ENCODE peak calls at places on chromosome 11, in ten cellular contexts. D is HCT116; O is lung; K is A673; M is tibial artery; T is iPS DF 6.9; H is lower lobe of right lung; U is BE2C; Y is effector memory CD4-positive, alpha-beta T cell; R is stomach. V is an unnamed sample. For H3K4me1, the result is how much of the 10 kb centered on the place peaks cover.

GRCh38 chr11:102410382-102410784 is 42.2 kb downstream of the TMEM123 start:
- DNase-seq in D (no peak), O (no peak), K (peak), M (no peak), T (no peak), H (no peak), U (peak), Y (no peak), R (no peak), V (no peak)

GRCh38 chr11:46256540-46257001 is 20.9 kb upstream of the CREB3L1 start:
- DNase-seq in D (no peak), O (no peak), K (no peak), M (no peak), T (no peak), H (no peak), U (no peak), Y (no peak), R (no peak), V (no peak)

GRCh38 chr11:20451568-20451967 is 64.1 kb downstream of the PRMT3 start:
- DNase-seq in D (no peak), O (no peak), K (no peak), M (no peak), T (no peak), H (no peak), U (peak), Y (no peak), R (no peak), V (no peak)

GRCh38 chr11:28835790-28836189 is 727.6 kb downstream of the METTL15 start:
- DNase-seq in D (no peak), O (no peak), K (peak), M (no peak), T (no peak), H (no peak), U (no peak), Y (no peak), R (no peak), V (no peak)

GRCh38 chr11:83684071-83684470 is 397.9 kb upstream of the CCDC90B start:
- DNase-seq in D (no peak), O (no peak), K (no peak), M (no peak), T (no peak), H (no peak), U (no peak), Y (no peak), R (no peak), V (no peak)

GRCh38 chr11:15968461-15969130 is 387.8 kb downstream of the SOX6 start:
- DNase-seq in D (no peak), O (no peak), K (peak), M (no peak), T (no peak), H (no peak), U (no peak), Y (no peak), R (no peak), V (no peak)

GRCh38 chr11:59545179-59546020 is 34.1 kb downstream of the OR4D9 start:
- DNase-seq in D (peak), O (no peak), K (peak), M (no peak), T (no peak), H (no peak), U (no peak), Y (no peak), R (no peak), V (no peak)

GRCh38 chr11:61141601-61142028 is 19.6 kb downstream of the VPS37C start:
- DNase-seq in D (no peak), O (no peak), K (no peak), M (peak), T (no peak), H (no peak), U (peak), Y (no peak), R (peak), V (no peak)

GRCh38 chr11:86193297-86194095 is 51.1 kb upstream of the EED start:
- DNase-seq in D (peak), O (peak), K (peak), M (no peak), T (peak), H (peak), U (peak), Y (peak), R (peak), V (peak)

GRCh38 chr11:67275606-67276409 is 9.5 kb downstream of the GRK2 start:
- DNase-seq in D (no peak), O (no peak), K (no peak), M (peak), T (no peak), H (no peak), U (peak), Y (no peak), R (no peak), V (no peak)

GRCh38 chr11:76806131-76806530 is 23.0 kb downstream of the TSKU start:
- DNase-seq in D (no peak), O (peak), K (no peak), M (no peak), T (no peak), H (no peak), U (no peak), Y (no peak), R (no peak), V (no peak)

GRCh38 chr11:126257764-126258163 is 10.9 kb downstream of the SRPRA start:
- DNase-seq in D (no peak), O (no peak), K (no peak), M (no peak), T (no peak), H (no peak), U (no peak), Y (no peak), R (no peak), V (no peak)

GRCh38 chr11:88538088-88538487 is 200.6 kb upstream of the CTSC start:
- DNase-seq in D (no peak), O (no peak), K (no peak), M (no peak), T (no peak), H (no peak), U (no peak), Y (no peak), R (no peak), V (no peak)

GRCh38 chr11:122202951-122203456 is 87.0 kb upstream of the BLID start:
- DNase-seq in D (peak), O (peak), K (peak), M (peak), T (no peak), H (peak), U (peak), Y (no peak), R (peak), V (no peak)
- H3K4me1 ChIP-seq in D (half or more), O (under half), K (under half), M (under half), T (under half), H (under half), U (under half), Y (under half), R (under half), V (under half)

GRCh38 chr11:44759743-44760476 is 33.1 kb downstream of the TSPAN18 start:
- DNase-seq in D (no peak), O (no peak), K (no peak), M (peak), T (no peak), H (no peak), U (no peak), Y (no peak), R (no peak), V (no peak)

GRCh38 chr11:44763111-44763820 is 36.5 kb downstream of the TSPAN18 start:
- DNase-seq in D (no peak), O (no peak), K (no peak), M (peak), T (no peak), H (no peak), U (no peak), Y (no peak), R (no peak), V (no peak)

GRCh38 chr11:44760477-44760872 is 33.7 kb downstream of the TSPAN18 start:
- DNase-seq in D (no peak), O (no peak), K (no peak), M (peak), T (no peak), H (no peak), U (no peak), Y (no peak), R (no peak), V (no peak)

GRCh38 chr11:44760917-44761545 is 34.3 kb downstream of the TSPAN18 start:
- DNase-seq in D (peak), O (no peak), K (peak), M (peak), T (no peak), H (no peak), U (peak), Y (no peak), R (peak), V (peak)

GRCh38 chr11:44761546-44761961 is 34.8 kb downstream of the TSPAN18 start:
- DNase-seq in D (no peak), O (no peak), K (no peak), M (peak), T (no peak), H (peak), U (no peak), Y (no peak), R (no peak), V (no peak)
- H3K4me1 ChIP-seq in D (under half), O (under half), K (half or more), M (under half), T (under half), H (under half), U (under half), Y (under half), R (under half), V (under half)

DNA sequence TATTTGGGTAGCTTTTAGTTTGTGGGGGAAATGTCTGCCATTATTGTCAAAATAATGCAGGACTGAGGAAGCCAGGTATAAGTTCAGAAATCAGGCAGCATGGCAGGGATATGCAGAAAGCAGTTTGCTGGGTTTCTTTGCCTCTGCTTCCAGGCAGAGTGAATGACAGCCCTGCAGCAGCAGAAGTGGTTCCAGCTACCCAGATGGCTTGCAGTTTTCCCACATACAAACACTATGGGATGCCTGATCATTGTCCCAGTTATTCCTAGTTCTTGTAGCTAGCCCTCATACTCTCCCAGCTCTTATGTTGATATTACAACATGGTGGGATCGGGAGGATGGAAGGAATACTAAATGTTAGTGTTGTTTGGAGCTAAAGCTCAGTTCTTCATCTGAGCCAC is 2.8 kb upstream of the DIXDC1 start:
- DNase-seq in D (no peak), O (no peak), K (no peak), M (no peak), T (no peak), H (no peak), U (no peak), Y (no peak), R (no peak), V (no peak)
- H3K4me1 ChIP-seq in D (under half), O (under half), K (under half), M (under half), T (under half), H (under half), U (under half), Y (under half), R (under half), V (under half)

DNA sequence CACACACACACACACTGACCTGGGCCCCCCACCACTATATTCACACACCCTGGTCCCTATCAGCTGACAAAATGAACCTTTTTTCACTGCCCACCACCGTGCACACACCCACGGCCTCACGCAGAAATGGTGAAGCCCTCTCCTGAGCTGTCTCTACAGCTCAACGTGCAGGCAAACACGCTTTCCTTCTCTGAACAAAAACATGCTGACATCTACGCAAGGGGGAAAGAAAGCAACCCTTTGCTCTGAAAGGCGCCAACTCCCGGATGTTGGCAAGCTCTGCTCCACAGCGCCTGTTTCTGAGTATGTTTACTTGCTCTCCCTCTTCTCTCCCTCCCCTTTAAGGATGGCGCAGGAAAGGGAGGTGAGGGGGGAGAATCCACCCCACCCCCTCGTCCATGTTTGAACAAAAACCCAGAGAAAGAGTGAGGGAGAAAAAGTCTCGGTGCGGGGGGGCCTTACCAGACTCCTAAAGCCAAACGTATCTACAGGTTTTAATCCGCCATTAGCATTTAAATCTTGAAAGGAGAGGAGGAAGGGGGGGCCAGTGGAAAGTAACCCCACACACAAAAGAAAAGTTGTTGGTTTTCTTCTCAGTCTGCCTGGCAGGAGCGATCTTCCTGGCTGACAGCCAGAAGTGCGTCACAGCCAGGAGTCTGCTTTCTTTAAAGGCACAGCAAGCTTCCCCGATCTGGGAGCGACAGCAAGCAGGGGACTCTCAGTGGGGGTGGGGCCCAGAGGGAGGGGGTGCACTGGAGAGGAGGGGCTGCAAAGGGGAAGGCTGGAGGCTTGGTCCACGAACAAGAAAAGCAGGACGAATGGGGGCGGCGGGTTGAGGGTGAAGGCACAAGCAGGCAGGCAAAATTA is 39.6 kb downstream of the NUMA1 start:
- DNase-seq in D (peak), O (peak), K (peak), M (peak), T (peak), H (peak), U (peak), Y (peak), R (peak), V (peak)
- H3K4me1 ChIP-seq in D (half or more), O (under half), K (under half), M (under half), T (under half), H (half or more), U (under half), Y (under half), R (half or more), V (half or more)

DNA sequence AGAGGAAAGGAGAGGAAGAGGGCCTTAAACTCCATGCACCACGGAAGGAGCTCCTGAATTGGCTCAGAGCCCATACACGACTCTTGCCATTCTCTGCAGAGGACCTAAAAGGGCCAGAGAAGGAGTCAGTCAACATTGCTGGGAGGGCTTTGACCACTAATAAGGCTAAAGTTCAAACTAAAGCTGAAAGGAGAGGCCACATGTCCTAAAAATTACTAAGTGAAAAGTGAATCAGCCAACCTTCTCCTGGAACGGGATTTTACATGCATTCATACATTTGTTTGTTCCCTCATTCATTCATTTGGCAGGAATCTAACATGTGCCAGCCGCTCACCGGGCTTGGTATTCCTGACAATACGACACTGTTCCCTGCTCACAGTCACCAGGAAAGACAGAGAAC is 10.5 kb downstream of the CLMP start:
- DNase-seq in D (no peak), O (no peak), K (no peak), M (no peak), T (no peak), H (no peak), U (no peak), Y (no peak), R (no peak), V (no peak)
- H3K4me1 ChIP-seq in D (under half), O (under half), K (under half), M (under half), T (under half), H (under half), U (under half), Y (under half), R (under half), V (half or more)

GRCh38 chr11:954392-955144 is 28.9 kb downstream of the AP2A2 start:
- DNase-seq in D (no peak), O (no peak), K (no peak), M (no peak), T (no peak), H (no peak), U (no peak), Y (no peak), R (no peak), V (no peak)

GRCh38 chr11:952406-953385 is 27.0 kb downstream of the AP2A2 start:
- DNase-seq in D (no peak), O (peak), K (no peak), M (no peak), T (no peak), H (no peak), U (no peak), Y (no peak), R (peak), V (no peak)

GRCh38 chr11:947744-948143 is 22.1 kb downstream of the AP2A2 start:
- DNase-seq in D (no peak), O (no peak), K (no peak), M (no peak), T (no peak), H (no peak), U (no peak), Y (no peak), R (no peak), V (no peak)

GRCh38 chr11:953513-953912 is 27.8 kb downstream of the AP2A2 start:
- DNase-seq in D (no peak), O (no peak), K (no peak), M (no peak), T (no peak), H (no peak), U (no peak), Y (no peak), R (no peak), V (no peak)

DNA sequence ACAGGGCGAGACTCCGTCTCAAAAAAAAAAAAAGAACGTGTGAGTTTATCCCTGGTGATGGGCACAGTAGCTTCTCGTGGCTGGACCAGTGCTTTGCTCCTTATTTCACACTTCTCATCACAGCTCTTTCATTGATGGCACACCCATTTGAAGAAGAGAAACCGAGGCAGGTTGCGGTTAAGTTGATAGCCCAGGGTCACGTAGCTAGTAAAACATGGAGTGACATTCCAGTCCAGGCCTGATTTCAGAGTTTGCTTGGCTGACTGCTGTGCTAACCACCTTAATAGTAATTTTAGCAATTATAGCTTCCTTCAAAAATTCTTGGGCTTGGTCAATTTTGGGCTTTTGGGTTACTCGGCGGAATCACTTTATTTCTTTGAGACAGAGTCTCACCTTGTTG is 25.8 kb downstream of the AP2A2 start:
- DNase-seq in D (no peak), O (no peak), K (no peak), M (no peak), T (no peak), H (no peak), U (no peak), Y (no peak), R (no peak), V (no peak)
- H3K4me1 ChIP-seq in D (under half), O (under half), K (under half), M (under half), T (under half), H (under half), U (under half), Y (under half), R (under half), V (under half)

GRCh38 chr11:1824221-1825038 is 10.4 kb upstream of the SYT8 start:
- DNase-seq in D (no peak), O (no peak), K (no peak), M (no peak), T (no peak), H (no peak), U (no peak), Y (no peak), R (no peak), V (no peak)

GRCh38 chr11:1826552-1827094 is 8.2 kb upstream of the SYT8 start:
- DNase-seq in D (no peak), O (no peak), K (no peak), M (peak), T (no peak), H (peak), U (peak), Y (no peak), R (peak), V (peak)

GRCh38 chr11:1825785-1826451 is 8.9 kb upstream of the SYT8 start:
- DNase-seq in D (no peak), O (no peak), K (no peak), M (peak), T (no peak), H (peak), U (no peak), Y (no peak), R (no peak), V (no peak)

GRCh38 chr11:1823376-1824220 is 11.2 kb upstream of the SYT8 start:
- DNase-seq in D (no peak), O (no peak), K (no peak), M (peak), T (no peak), H (peak), U (no peak), Y (no peak), R (peak), V (no peak)

GRCh38 chr11:1825039-1825740 is 9.6 kb upstream of the SYT8 start:
- DNase-seq in D (no peak), O (peak), K (no peak), M (peak), T (peak), H (peak), U (no peak), Y (no peak), R (peak), V (no peak)
- H3K4me1 ChIP-seq in D (under half), O (under half), K (under half), M (half or more), T (under half), H (under half), U (under half), Y (under half), R (under half), V (under half)

GRCh38 chr11:116911981-116912734 is 74.7 kb upstream of the APOA1 start:
- DNase-seq in D (no peak), O (no peak), K (no peak), M (no peak), T (no peak), H (no peak), U (no peak), Y (no peak), R (no peak), V (no peak)

GRCh38 chr11:116909245-116909644 is 71.8 kb upstream of the APOA1 start:
- DNase-seq in D (no peak), O (no peak), K (no peak), M (no peak), T (no peak), H (no peak), U (no peak), Y (no peak), R (no peak), V (no peak)

GRCh38 chr11:116910847-116911246 is 73.4 kb upstream of the APOA1 start:
- DNase-seq in D (no peak), O (no peak), K (no peak), M (no peak), T (no peak), H (no peak), U (no peak), Y (no peak), R (no peak), V (no peak)

GRCh38 chr11:116913000-116913399 is 75.6 kb upstream of the APOA1 start:
- DNase-seq in D (no peak), O (no peak), K (no peak), M (no peak), T (no peak), H (no peak), U (no peak), Y (no peak), R (no peak), V (no peak)

GRCh38 chr11:116910378-116910777 is 73.0 kb upstream of the APOA1 start:
- DNase-seq in D (no peak), O (no peak), K (no peak), M (no peak), T (no peak), H (no peak), U (no peak), Y (no peak), R (no peak), V (no peak)
- H3K4me1 ChIP-seq in D (under half), O (under half), K (under half), M (under half), T (under half), H (under half), U (under half), Y (under half), R (under half), V (under half)

V was measured in thoracic aorta.